ENCODE peak calls at places on chromosomes 5 and 9, in five cellular contexts. Y is T-helper 2 cell, N is left ventricle myocardium superior, J is COR-L47, V is GM10248. R is an unnamed sample.

GRCh38 chr9:84851935-84852585 is 182.5 kb downstream of the NTRK2 start:
- DNase-seq in J (peak; percentile 89), N (no peak), Y (no peak), V (no peak), R (peak; percentile 34)

GRCh38 chr5:141478321-141478945 is 2.7 kb downstream of the PCDHGC3 start:
- DNase-seq in J (no peak), Y (no peak), N (peak; percentile 53), V (no peak), R (no peak)

GRCh38 chr9:98801969-98802371 is 5.5 kb upstream of the GALNT12 start:
- DNase-seq in N (no peak), Y (no peak), V (no peak), J (no peak), R (peak; percentile 52)

GRCh38 chr9:18502546-18502945 is 28.6 kb downstream of the ADAMTSL1 start:
- DNase-seq in J (no peak), V (no peak), Y (no peak), N (no peak), R (no peak)

GRCh38 chr9:128920381-128921058 is at the start of gene PHYHD1:
- DNase-seq in N (peak; percentile 86), V (no peak), Y (no peak), J (no peak), R (no peak)

GRCh38 chr5:146703899-146704298 is 174.7 kb downstream of the PPP2R2B start:
- DNase-seq in N (no peak), J (no peak), Y (no peak), V (no peak), R (no peak)

GRCh38 chr5:126656397-126657007 is 55.8 kb downstream of the PHAX start:
- DNase-seq in J (peak; percentile 9), V (peak; percentile 49), Y (no peak), N (no peak), R (no peak)

GRCh38 chr9:127716412-127716811 is 533 bp downstream of the TTC16 start:
- DNase-seq in J (no peak), N (no peak), V (no peak), Y (no peak), R (no peak)

GRCh38 chr5:38749861-38750260 is 96.0 kb upstream of the OSMR start:
- DNase-seq in Y (no peak), N (no peak), V (no peak), J (no peak), R (no peak)

GRCh38 chr5:173016621-173017046 is 33.1 kb downstream of the ATP6V0E1 start:
- DNase-seq in V (no peak), Y (no peak), N (no peak), J (no peak), R (no peak)

GRCh38 chr5:133932441-133933168 is 35.8 kb downstream of the C5orf15 start:
- DNase-seq in Y (no peak), J (no peak), N (no peak), V (no peak), R (no peak)

GRCh38 chr9:110049699-110050450 is 158.1 kb downstream of the C9orf152 start:
- DNase-seq in V (peak; percentile 32), N (peak; percentile 67), J (no peak), Y (no peak), R (no peak)

GRCh38 chr5:30325795-30326194 is 867.7 kb upstream of the CDH6 start:
- DNase-seq in J (no peak), Y (no peak), V (no peak), N (no peak), R (no peak)

GRCh38 chr9:114339130-114339908 is 9.7 kb downstream of the ORM2 start:
- DNase-seq in V (peak; percentile 86), Y (peak; percentile 27), N (peak; percentile 64), J (peak; percentile 12), R (no peak)

GRCh38 chr9:97986466-97986865 is 3.3 kb downstream of the ANP32B start:
- DNase-seq in J (no peak), N (no peak), V (no peak), Y (no peak), R (no peak)

GRCh38 chr9:120854596-120855327 is 12.0 kb upstream of the PSMD5 start:
- DNase-seq in J (no peak), V (no peak), Y (no peak), N (no peak), R (no peak)

GRCh38 chr5:142290574-142291299 is 34.1 kb downstream of the SPRY4 start:
- DNase-seq in J (no peak), N (peak; percentile 42), Y (no peak), V (no peak), R (no peak)

GRCh38 chr5:66498791-66499207 is 97.4 kb upstream of the MAST4 start:
- DNase-seq in N (no peak), V (peak; percentile 21), J (no peak), Y (no peak), R (no peak)

GRCh38 chr5:131330031-131330430 is 66.2 kb downstream of the CDC42SE2 start:
- DNase-seq in N (no peak), J (no peak), V (no peak), Y (no peak), R (no peak)

R was measured in cerebellar nuclear complex.